ENCODE peak calls at places on chromosomes 12 and 14, in eight cellular contexts. L is mucosa of descending colon, X is spleen, B is upper lobe of right lung, O is ovary, T is OCI-LY7, M is body of pancreas, K is GM12878. C is an unnamed sample. For H3K4me1 and H3K36me3, the result is how much of the 10 kb centered on the place peaks cover.

GRCh38 chr12:49288412-49288853 is 6.5 kb upstream of the PRPH start:
- DNase-seq in L (no peak), X (peak), B (peak), O (peak), T (peak), M (peak), K (peak), C (peak)

GRCh38 chr12:132545955-132546354 is 56.0 kb downstream of the FBRSL1 start:
- DNase-seq in L (no peak), X (no peak), B (no peak), O (no peak), T (no peak), M (no peak), K (no peak), C (no peak)

GRCh38 chr12:12717586-12718381 is 616 bp downstream of the CDKN1B start:
- DNase-seq in L (peak), X (peak), B (peak), O (peak), T (peak), M (no peak), K (no peak), C (no peak)

GRCh38 chr12:29796823-29797263 is 13.1 kb upstream of the TMTC1 start:
- DNase-seq in L (no peak), X (no peak), B (no peak), O (no peak), T (no peak), M (no peak), K (no peak), C (no peak)

GRCh38 chr12:124906606-124907261 is 7.7 kb downstream of the UBC start:
- DNase-seq in L (no peak), X (peak), B (peak), O (peak), T (peak), M (peak), K (peak), C (peak)

GRCh38 chr12:16349132-16349463 is 1.7 kb downstream of the MGST1 start:
- DNase-seq in L (no peak), X (no peak), B (no peak), O (no peak), T (no peak), M (peak), K (no peak), C (no peak)

GRCh38 chr12:111757361-111758119 is 9.2 kb upstream of the ALDH2 start:
- DNase-seq in L (no peak), X (no peak), B (peak), O (no peak), T (peak), M (peak), K (no peak), C (peak)

GRCh38 chr12:108854055-108854452 is 3.3 kb downstream of the SSH1 start:
- DNase-seq in L (no peak), X (peak), B (no peak), O (no peak), T (no peak), M (no peak), K (peak), C (no peak)

GRCh38 chr12:22626429-22626828 is 1.5 kb downstream of the ETNK1 start:
- DNase-seq in L (no peak), X (no peak), B (no peak), O (no peak), T (peak), M (no peak), K (peak), C (peak)

GRCh38 chr12:121391619-121392324 is 8.1 kb upstream of the RNF34 start:
- DNase-seq in L (no peak), X (no peak), B (no peak), O (no peak), T (no peak), M (no peak), K (peak), C (peak)

GRCh38 chr12:12661086-12661485 is 34.9 kb downstream of the GPR19 start:
- DNase-seq in L (no peak), X (no peak), B (no peak), O (no peak), T (no peak), M (no peak), K (no peak), C (no peak)

GRCh38 chr12:121871501-121871900 is 12.8 kb upstream of the HPD start:
- DNase-seq in L (no peak), X (no peak), B (no peak), O (no peak), T (no peak), M (no peak), K (no peak), C (no peak)

GRCh38 chr14:52313903-52314481 is at the start of gene PTGER2:
- DNase-seq in L (peak), X (peak), B (peak), O (peak), T (no peak), M (peak), K (no peak), C (peak)

GRCh38 chr14:85178869-85179268 is 351.1 kb upstream of the FLRT2 start:
- DNase-seq in L (no peak), X (no peak), B (no peak), O (no peak), T (no peak), M (no peak), K (no peak), C (no peak)

DNA sequence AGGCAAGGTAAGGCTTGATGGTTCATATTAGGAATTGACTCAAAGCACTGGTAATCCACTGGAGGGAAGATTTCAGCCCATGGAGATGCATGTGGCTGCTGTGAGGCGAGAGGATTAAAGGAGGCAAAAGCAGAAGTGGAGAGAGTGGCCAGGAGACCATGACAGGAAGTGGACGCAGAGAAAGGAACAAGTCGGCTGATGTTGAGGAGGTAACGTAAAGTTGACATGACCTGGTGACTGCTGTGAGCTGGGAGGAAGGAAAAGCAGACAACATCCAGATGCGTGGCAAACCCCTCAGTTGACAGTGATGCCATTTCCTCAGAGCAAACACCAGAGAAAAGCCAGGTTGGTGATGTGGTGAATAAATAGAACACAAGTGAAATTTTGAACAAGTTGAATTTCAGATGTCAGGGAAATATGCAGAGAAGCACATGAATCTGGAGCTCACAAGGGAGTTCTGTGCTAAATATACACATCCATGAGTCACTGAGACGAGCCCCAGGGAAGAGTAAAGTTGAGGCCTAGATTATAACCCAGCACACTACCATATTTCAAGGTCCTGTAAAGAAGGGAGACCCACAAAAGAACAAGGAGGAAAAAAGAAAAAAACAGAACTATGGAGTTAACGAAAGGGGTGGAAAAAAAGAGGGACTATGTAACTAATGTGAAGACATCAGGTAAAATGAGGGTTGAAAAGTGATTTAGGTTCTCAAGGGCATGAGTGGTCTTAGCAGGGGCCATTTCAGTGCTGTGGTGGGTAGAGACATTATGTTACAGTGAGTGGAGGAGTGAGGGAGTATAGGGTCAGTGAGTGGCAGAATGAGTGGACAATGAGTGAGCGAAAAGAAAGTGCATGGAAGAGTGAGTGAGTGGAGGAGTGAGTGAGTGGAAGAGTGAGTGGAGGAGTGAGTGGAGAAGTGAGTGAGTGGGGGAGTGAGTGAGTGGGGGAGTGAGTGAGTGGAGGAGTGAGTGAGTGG is 61.6 kb upstream of the GZMB start:
- DNase-seq in L (no peak), X (no peak), B (no peak), O (no peak), T (peak), M (no peak), K (peak), C (no peak)
- H3K4me1 ChIP-seq in L (under half), X (under half), B (under half), O (under half), T (under half), M (under half), K (under half), C (under half)

GRCh38 chr12:119687879-119688278 is 19.9 kb downstream of the PRKAB1 start:
- DNase-seq in L (no peak), X (no peak), B (no peak), O (no peak), T (no peak), M (no peak), K (no peak), C (no peak)

GRCh38 chr12:119692410-119692809 is 24.5 kb downstream of the PRKAB1 start:
- DNase-seq in L (no peak), X (no peak), B (no peak), O (no peak), T (no peak), M (no peak), K (no peak), C (no peak)

GRCh38 chr12:119691202-119691846 is 23.4 kb downstream of the PRKAB1 start:
- DNase-seq in L (no peak), X (no peak), B (no peak), O (no peak), T (no peak), M (no peak), K (no peak), C (no peak)

GRCh38 chr12:119687344-119687865 is 19.5 kb downstream of the PRKAB1 start:
- DNase-seq in L (no peak), X (no peak), B (no peak), O (no peak), T (no peak), M (no peak), K (no peak), C (no peak)

GRCh38 chr12:119689935-119690500 is 22.1 kb downstream of the PRKAB1 start:
- DNase-seq in L (no peak), X (no peak), B (no peak), O (no peak), T (no peak), M (no peak), K (no peak), C (no peak)
- H3K36me3 ChIP-seq in L (under half), X (under half), B (under half), O (under half), T (half or more), M (under half), K (under half), C (under half)

DNA sequence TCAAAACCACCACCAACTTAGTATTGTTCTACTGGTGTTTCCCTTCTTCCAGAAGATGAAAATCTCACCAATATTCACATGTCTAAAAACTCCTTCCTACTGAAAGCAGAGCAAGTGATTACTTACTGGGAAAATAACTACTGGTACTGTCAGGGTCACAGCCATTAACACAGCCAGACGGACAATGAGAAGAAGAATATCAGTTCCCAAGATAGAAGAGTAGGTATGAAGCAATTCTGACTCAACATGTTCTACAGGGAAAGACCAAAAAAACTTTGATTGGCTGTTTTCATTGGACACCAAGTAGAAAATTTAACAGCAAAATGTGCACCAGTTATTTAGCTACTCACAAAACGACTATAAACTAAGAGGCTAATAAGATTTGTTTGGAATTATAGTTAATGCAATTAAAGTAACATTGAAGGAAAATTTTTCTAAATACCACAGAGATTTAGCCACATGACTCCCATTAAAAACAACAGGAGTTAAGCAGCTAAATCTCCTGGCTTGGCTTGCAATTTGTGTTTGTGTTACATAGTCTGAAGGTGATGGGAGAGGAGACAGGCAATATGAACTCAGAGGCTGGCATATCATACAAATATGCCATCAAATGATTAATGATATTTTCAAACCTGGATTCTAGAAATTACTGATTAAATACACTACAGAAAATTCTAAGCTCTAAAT is 9.5 kb downstream of the SLC38A2 start:
- DNase-seq in L (no peak), X (no peak), B (no peak), O (no peak), T (no peak), M (no peak), K (no peak), C (no peak)
- H3K4me1 ChIP-seq in L (under half), X (half or more), B (half or more), O (under half), T (under half), M (half or more), K (under half), C (under half)

DNA sequence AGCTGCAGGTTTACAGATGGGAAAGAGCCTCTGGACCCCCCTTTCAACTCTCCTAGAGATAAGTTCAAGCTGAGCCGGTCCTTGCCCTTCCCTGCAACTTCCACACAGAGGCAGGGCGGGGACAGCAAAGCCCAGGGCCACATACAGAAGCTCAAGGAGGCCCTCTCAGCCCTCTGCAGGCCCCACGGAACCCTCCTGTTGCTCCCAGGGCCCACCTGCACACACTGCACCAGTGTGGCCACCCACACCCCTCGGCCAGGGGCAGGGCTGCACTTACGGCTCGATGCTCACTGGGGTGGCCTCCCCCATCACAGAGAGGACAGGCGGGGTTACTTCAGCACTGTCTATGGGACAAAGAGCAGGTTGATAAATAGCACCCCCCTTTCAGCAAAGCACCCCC is 13.0 kb upstream of the PNMA1 start:
- DNase-seq in L (no peak), X (no peak), B (peak), O (no peak), T (no peak), M (no peak), K (no peak), C (no peak)
- H3K36me3 ChIP-seq in L (under half), X (under half), B (half or more), O (under half), T (half or more), M (under half), K (half or more), C (half or more)

GRCh38 chr12:104684884-104685283 is 228.1 kb downstream of the CHST11 start:
- DNase-seq in L (no peak), X (no peak), B (no peak), O (no peak), T (no peak), M (no peak), K (no peak), C (no peak)

GRCh38 chr12:104681012-104681690 is 224.4 kb downstream of the CHST11 start:
- DNase-seq in L (no peak), X (no peak), B (no peak), O (no peak), T (no peak), M (no peak), K (no peak), C (no peak)

GRCh38 chr12:104682790-104683279 is 226.1 kb downstream of the CHST11 start:
- DNase-seq in L (no peak), X (no peak), B (no peak), O (no peak), T (peak), M (no peak), K (peak), C (peak)

GRCh38 chr12:104686196-104686595 is 229.4 kb downstream of the CHST11 start:
- DNase-seq in L (no peak), X (no peak), B (no peak), O (no peak), T (no peak), M (no peak), K (no peak), C (no peak)

DNA sequence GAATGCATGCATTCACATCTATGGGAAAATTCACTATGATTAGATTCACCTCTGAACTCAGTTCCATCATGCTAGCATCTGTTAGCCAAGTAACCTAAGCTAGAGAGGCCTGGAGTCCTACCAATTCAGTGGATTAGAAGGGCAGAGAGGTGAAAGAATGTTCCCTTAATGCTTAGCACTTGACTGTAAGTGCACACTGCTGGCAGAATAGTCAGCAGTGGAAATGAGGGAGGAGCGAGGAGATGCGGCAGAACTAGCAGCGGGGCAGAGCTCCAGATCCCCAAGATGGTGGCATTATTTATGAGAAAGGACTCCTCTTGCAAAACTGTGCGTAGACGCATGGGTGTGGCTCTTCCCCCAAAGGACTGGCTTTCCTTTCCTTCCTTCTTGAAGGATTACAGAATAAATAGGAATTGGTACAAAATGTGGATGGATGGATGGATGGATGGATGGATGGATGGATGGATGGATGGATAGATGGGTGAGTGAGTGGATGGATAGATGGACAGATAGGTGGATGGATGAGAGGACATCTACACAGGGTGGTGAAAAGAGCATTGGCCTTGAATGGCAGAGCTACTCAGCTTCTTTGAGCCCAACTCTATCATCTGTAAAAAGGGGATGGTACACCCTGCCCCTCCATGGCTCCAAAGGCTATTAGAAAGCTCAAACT is 227.2 kb downstream of the CHST11 start:
- DNase-seq in L (no peak), X (no peak), B (no peak), O (no peak), T (no peak), M (no peak), K (no peak), C (no peak)
- H3K4me1 ChIP-seq in L (under half), X (under half), B (under half), O (under half), T (under half), M (under half), K (under half), C (half or more)

GRCh38 chr12:115956674-115957073 is 320.8 kb downstream of the MED13L start:
- DNase-seq in L (no peak), X (no peak), B (no peak), O (no peak), T (no peak), M (no peak), K (no peak), C (no peak)
- H3K36me3 ChIP-seq in L (under half), X (under half), B (under half), O (under half), T (under half), M (under half), K (under half), C (under half)

DNA sequence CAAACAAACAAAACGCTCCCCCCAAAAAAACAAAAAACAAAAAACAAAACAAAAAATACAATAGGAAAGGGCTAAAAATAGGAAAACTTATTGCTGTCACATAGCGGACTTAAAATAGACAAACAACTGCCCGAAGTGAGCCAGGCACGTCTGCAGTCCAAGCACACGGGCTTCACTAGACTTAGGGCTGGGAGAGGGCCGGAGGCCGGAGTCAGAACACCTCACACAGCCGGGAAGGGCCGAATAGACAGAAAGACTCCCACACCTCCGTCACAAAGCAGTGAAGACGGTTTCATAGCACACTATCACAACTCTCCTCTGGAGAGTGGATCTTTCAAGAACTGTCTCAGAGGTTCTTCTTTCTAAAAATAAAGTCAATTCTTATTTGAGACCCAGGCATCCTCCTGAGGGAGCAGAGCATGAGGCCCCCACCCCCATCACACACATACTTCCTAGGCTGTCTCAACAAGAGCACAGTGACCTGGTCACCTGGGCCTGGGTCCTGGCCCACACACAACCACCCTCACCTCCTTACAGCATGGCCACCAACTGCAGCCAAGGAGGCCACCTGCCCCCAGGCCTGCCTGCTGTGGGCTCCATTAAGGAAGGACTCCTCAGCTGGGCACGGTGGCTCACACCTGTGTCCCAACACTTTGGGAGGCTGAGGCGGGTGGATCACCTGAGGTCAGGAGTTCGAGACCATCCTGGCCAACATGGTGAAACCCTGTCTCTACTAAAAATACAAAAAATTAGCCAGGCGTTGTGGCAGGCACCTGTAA is 6.7 kb downstream of the BAG5 start:
- DNase-seq in L (no peak), X (peak), B (no peak), O (peak), T (no peak), M (no peak), K (no peak), C (no peak)
- H3K4me1 ChIP-seq in L (under half), X (under half), B (half or more), O (under half), T (under half), M (under half), K (under half), C (under half)

GRCh38 chr12:911191-911826 is 38.2 kb downstream of the RAD52 start:
- DNase-seq in L (no peak), X (no peak), B (no peak), O (no peak), T (no peak), M (no peak), K (no peak), C (no peak)

GRCh38 chr12:913919-914718 is 35.4 kb downstream of the RAD52 start:
- DNase-seq in L (no peak), X (no peak), B (no peak), O (peak), T (no peak), M (no peak), K (no peak), C (no peak)

GRCh38 chr12:910416-910815 is 39.1 kb downstream of the RAD52 start:
- DNase-seq in L (no peak), X (no peak), B (no peak), O (no peak), T (no peak), M (no peak), K (no peak), C (no peak)

GRCh38 chr12:915090-915489 is 34.4 kb downstream of the RAD52 start:
- DNase-seq in L (no peak), X (no peak), B (no peak), O (no peak), T (peak), M (no peak), K (no peak), C (no peak)

GRCh38 chr12:912466-913235 is 36.8 kb downstream of the RAD52 start:
- DNase-seq in L (no peak), X (no peak), B (no peak), O (no peak), T (no peak), M (no peak), K (no peak), C (no peak)
- H3K36me3 ChIP-seq in L (under half), X (under half), B (half or more), O (under half), T (half or more), M (under half), K (under half), C (half or more)